ENCODE peak calls at places on chromosomes 7 and 10, in four cellular contexts. W is stimulated activated naive CD8-positive, alpha-beta T cell treated with anti-CD3 and anti-CD28 coated beads, Interleukin-15, Interleukin-2, amounts not matched to agents 100 U/mL and 50 U/mL, for 24 hours; T is NT2/D1; Q is globus pallidus. C is an unnamed sample.
A peak's percentile ranks its signal among the peaks of the same experiment; 100 is the strongest.

GRCh38 chr7:2254429-2255144 is 12.6 kb downstream of the NUDT1 start:
- DNase-seq in T (no peak), W (no peak), Q (no peak), C (no peak)

GRCh38 chr10:29617880-29618340 is 16.9 kb downstream of the SVIL start:
- DNase-seq in Q (no peak), W (no peak), T (no peak), C (no peak)

GRCh38 chr7:42198296-42198695 is 38.7 kb downstream of the GLI3 start:
- DNase-seq in Q (no peak), W (no peak), T (no peak), C (no peak)

GRCh38 chr10:127370601-127371000 is 174.2 kb upstream of the INSYN2A start:
- DNase-seq in W (no peak), T (no peak), Q (peak; percentile 31), C (no peak)

GRCh38 chr7:26200113-26200443 is 468 bp downstream of the HNRNPA2B1 start:
- DNase-seq in T (no peak), Q (peak; percentile 81), W (peak; percentile 83), C (peak; percentile 70)

GRCh38 chr7:137682596-137682995 is 164.2 kb downstream of the DGKI start:
- DNase-seq in Q (no peak), W (no peak), T (no peak), C (no peak)

GRCh38 chr7:121406866-121407439 is 10.8 kb upstream of the FAM3C start:
- DNase-seq in W (no peak), Q (no peak), T (no peak), C (no peak)

GRCh38 chr10:97116534-97117162 is 69.1 kb downstream of the SLIT1 start:
- DNase-seq in W (no peak), Q (no peak), T (no peak), C (peak; percentile 23)

GRCh38 chr7:99407849-99408346 is 499 bp downstream of the PDAP1 start:
- DNase-seq in Q (no peak), W (peak; percentile 40), T (no peak), C (peak; percentile 16)

GRCh38 chr10:110368002-110368401 is 63.3 kb upstream of the SMNDC1 start:
- DNase-seq in Q (no peak), T (no peak), W (peak; percentile 57), C (no peak)

GRCh38 chr7:96414931-96415292 is 93.0 kb upstream of the SLC25A13 start:
- DNase-seq in T (peak; percentile 36), W (peak; percentile 32), Q (peak; percentile 70), C (peak; percentile 22)

GRCh38 chr7:31027161-31027965 is 24.7 kb upstream of the ADCYAP1R1 start:
- DNase-seq in Q (no peak), W (peak; percentile 7), T (peak; percentile 79), C (peak; percentile 47)

GRCh38 chr7:79714081-79714480 is 260.6 kb upstream of the MAGI2 start:
- DNase-seq in Q (no peak), T (no peak), W (no peak), C (peak; percentile 14)

GRCh38 chr10:133400624-133401424 is 6.9 kb downstream of the MTG1 start:
- DNase-seq in Q (no peak), T (no peak), W (no peak), C (no peak)

GRCh38 chr10:97007417-97007816 is 175.3 kb downstream of the LCOR start:
- DNase-seq in W (no peak), T (no peak), Q (no peak), C (no peak)

GRCh38 chr10:75744242-75744641 is 312.8 kb downstream of the LRMDA start:
- DNase-seq in T (no peak), Q (no peak), W (no peak), C (no peak)

GRCh38 chr7:28378574-28379149 is 33.7 kb upstream of the CREB5 start:
- DNase-seq in W (no peak), Q (no peak), T (no peak), C (no peak)

GRCh38 chr7:128796325-128796724 is 4.6 kb downstream of the CCDC136 start:
- DNase-seq in W (no peak), T (no peak), Q (no peak), C (no peak)

GRCh38 chr7:129784783-129785456 is 167.8 kb downstream of the UBE2H start:
- DNase-seq in T (no peak), Q (no peak), W (peak; percentile 38), C (no peak)

GRCh38 chr7:139648941-139649425 is 125.5 kb downstream of the CLEC2L start:
- DNase-seq in Q (no peak), W (peak; percentile 50), T (no peak), C (no peak)

GRCh38 chr10:44044549-44044948 is 340.3 kb downstream of the CXCL12 start:
- DNase-seq in Q (no peak), W (no peak), T (no peak), C (no peak)

GRCh38 chr10:11345224-11346054 is 266.0 kb downstream of the USP6NL start:
- DNase-seq in Q (no peak), T (no peak), W (no peak), C (no peak)

GRCh38 chr7:82443044-82443800 is at the start of gene CACNA2D1:
- DNase-seq in Q (peak; percentile 59), W (peak; percentile 9), T (no peak), C (peak; percentile 46)

GRCh38 chr7:98323597-98324322 is 42.3 kb downstream of the BRI3 start:
- DNase-seq in T (no peak), W (no peak), Q (no peak), C (no peak)

GRCh38 chr7:76281706-76282343 is 20.6 kb upstream of the HSPB1 start:
- DNase-seq in Q (no peak), W (no peak), T (no peak), C (no peak)